ENCODE peak calls at places on chromosomes 6 and 20, in four cellular contexts. L is lower leg skin, B is skeletal muscle cell, H is fibroblast of pulmonary artery. S is an unnamed sample.

GRCh38 chr6:106730672-106731071 is 101.3 kb downstream of the QRSL1 start:
- DNase-seq in H (no peak), L (no peak), B (no peak), S (no peak)

GRCh38 chr20:34583524-34583923 is 25.0 kb downstream of the MAP1LC3A start:
- DNase-seq in H (no peak), L (peak), B (no peak), S (no peak)

GRCh38 chr6:139940741-139941712 is 566.6 kb upstream of the CITED2 start:
- DNase-seq in L (no peak), B (no peak), H (peak), S (no peak)

GRCh38 chr6:14501240-14501639 is 383.7 kb downstream of the CD83 start:
- DNase-seq in H (no peak), B (no peak), L (no peak), S (no peak)

GRCh38 chr6:31156647-31157046 is 955 bp downstream of the CCHCR1 start:
- DNase-seq in L (no peak), B (no peak), H (no peak), S (no peak)

GRCh38 chr6:160520043-160520904 is 143.8 kb downstream of the LPA start:
- DNase-seq in L (peak), B (no peak), H (peak), S (peak)

GRCh38 chr20:8454137-8454712 is 322.2 kb downstream of the PLCB1 start:
- DNase-seq in B (peak), H (peak), L (no peak), S (no peak)

GRCh38 chr20:24034820-24035219 is 46.2 kb upstream of the GGTLC1 start:
- DNase-seq in H (peak), L (no peak), B (no peak), S (no peak)

GRCh38 chr20:49505518-49505917 is 23.1 kb upstream of the KCNB1 start:
- DNase-seq in H (peak), L (no peak), B (no peak), S (peak)

GRCh38 chr20:45226287-45226686 is 5.1 kb downstream of the SEMG2 start:
- DNase-seq in B (no peak), L (no peak), H (no peak), S (no peak)